ENCODE peak calls at places on chromosomes 2 and 18, in eight cellular contexts. Y is IMR-90; X is NAMALWA; T is activated CD4-positive, alpha-beta T cell treated with anti-CD3 and anti-CD28 coated beads, Interleukin-2, amount 10 ng/mL, durations not matched to agents 7 days and 5 days; P is stimulated activated CD4-positive, alpha-beta T cell treated with anti-CD3 and anti-CD28 coated beads, Interleukin-4, amount 100 ng/mL, for 48 hours; K is GM23248; C is astrocyte of the spinal cord; S is colonic mucosa. F is an unnamed sample.

GRCh38 chr2:85354286-85355072 is at the start of the genes ELMOD3 and RETSAT:
- DNase-seq in S (peak), P (peak), T (peak), C (peak), K (peak), Y (peak), X (peak), F (peak)

GRCh38 chr2:240411261-240412160 is 24.0 kb upstream of the GPC1 start:
- DNase-seq in Y (no peak), T (no peak), K (no peak), P (no peak), X (no peak), S (no peak), C (no peak), F (no peak)

GRCh38 chr18:58316400-58316942 is 272.4 kb downstream of the NEDD4L start:
- DNase-seq in C (no peak), T (no peak), X (no peak), Y (no peak), P (no peak), S (no peak), K (no peak), F (no peak)

GRCh38 chr18:68436485-68436884 is 278.4 kb downstream of the TMX3 start:
- DNase-seq in T (no peak), K (peak), X (no peak), Y (peak), C (no peak), S (no peak), P (no peak), F (no peak)

GRCh38 chr2:10146366-10147005 is 23.9 kb downstream of the RRM2 start:
- DNase-seq in P (no peak), T (no peak), X (no peak), K (no peak), Y (no peak), S (no peak), C (no peak), F (no peak)

GRCh38 chr2:31058096-31058843 is 80.0 kb downstream of the GALNT14 start:
- DNase-seq in S (no peak), K (no peak), X (no peak), Y (no peak), T (no peak), P (no peak), C (no peak), F (no peak)

GRCh38 chr2:127591221-127591923 is 54.6 kb upstream of the GPR17 start:
- DNase-seq in K (peak), P (peak), S (no peak), C (peak), T (peak), Y (peak), X (peak), F (no peak)

GRCh38 chr2:58640042-58640441 is 398.9 kb upstream of the FANCL start:
- DNase-seq in S (no peak), K (no peak), Y (no peak), C (no peak), X (no peak), T (no peak), P (no peak), F (no peak)

GRCh38 chr2:191611614-191612013 is 66.3 kb upstream of the NABP1 start:
- DNase-seq in T (no peak), X (no peak), S (no peak), K (no peak), C (no peak), P (no peak), Y (no peak), F (no peak)

GRCh38 chr2:83378921-83379320 is 1080.2 kb downstream of the SUCLG1 start:
- DNase-seq in P (no peak), X (no peak), C (no peak), S (no peak), Y (no peak), K (no peak), T (no peak), F (no peak)

GRCh38 chr2:166393008-166393407 is 17.3 kb upstream of the SCN9A start:
- DNase-seq in T (no peak), C (no peak), K (no peak), X (no peak), S (no peak), Y (no peak), P (no peak), F (no peak)

GRCh38 chr18:74644713-74645112 is 47.0 kb downstream of the ZNF407 start:
- DNase-seq in X (no peak), Y (no peak), T (no peak), P (no peak), K (no peak), S (no peak), C (no peak), F (no peak)

GRCh38 chr2:179932786-179933185 is 71.4 kb upstream of the ZNF385B start:
- DNase-seq in S (no peak), Y (no peak), T (no peak), X (no peak), C (peak), K (peak), P (no peak), F (no peak)

GRCh38 chr2:46034535-46034934 is 262.7 kb upstream of the EPAS1 start:
- DNase-seq in P (no peak), Y (no peak), T (no peak), S (no peak), X (no peak), C (peak), K (no peak), F (no peak)

GRCh38 chr18:61657066-61657732 is 235.6 kb downstream of the RNF152 start:
- DNase-seq in X (no peak), S (no peak), Y (no peak), T (no peak), K (no peak), C (no peak), P (no peak), F (no peak)

GRCh38 chr2:167406558-167406957 is 518.3 kb downstream of the XIRP2 start:
- DNase-seq in X (no peak), P (no peak), C (peak), Y (no peak), S (no peak), K (peak), T (no peak), F (no peak)

GRCh38 chr2:190526105-190526708 is 8.3 kb downstream of the NEMP2 start:
- DNase-seq in T (no peak), X (no peak), C (no peak), Y (no peak), P (no peak), S (no peak), K (no peak), F (no peak)

GRCh38 chr18:35158728-35159443 is 81.9 kb upstream of the ZNF397 start:
- DNase-seq in K (no peak), T (peak), Y (no peak), P (no peak), X (peak), S (no peak), C (no peak), F (no peak)

GRCh38 chr18:28112056-28112470 is 64.9 kb downstream of the CDH2 start:
- DNase-seq in X (no peak), C (peak), S (no peak), P (no peak), K (peak), T (no peak), Y (peak), F (no peak)

GRCh38 chr18:67794512-67794911 is 278.0 kb upstream of the DSEL start:
- DNase-seq in P (no peak), X (no peak), S (no peak), T (no peak), C (peak), Y (peak), K (peak), F (no peak)

GRCh38 chr2:179233037-179233436 is 31.6 kb downstream of the SESTD1 start:
- DNase-seq in S (no peak), C (no peak), T (no peak), K (no peak), Y (no peak), X (no peak), P (no peak), F (no peak)

GRCh38 chr2:95149397-95149984 is 10.2 kb downstream of the ZNF514 start:
- DNase-seq in K (peak), C (no peak), X (no peak), Y (no peak), T (no peak), S (no peak), P (no peak), F (no peak)

GRCh38 chr18:22935431-22935830 is 2.3 kb downstream of the RBBP8 start:
- DNase-seq in P (no peak), T (no peak), C (no peak), Y (no peak), S (no peak), K (no peak), X (peak), F (no peak)

GRCh38 chr2:181243319-181243718 is 213.9 kb upstream of the ITGA4 start:
- DNase-seq in K (no peak), T (no peak), Y (no peak), X (no peak), P (no peak), C (no peak), S (no peak), F (no peak)

F was measured in mucosa of descending colon.